ENCODE peak calls at places on chromosomes 2 and 18, in five cellular contexts. One of them, this sample, is unnamed.

GRCh38 chr2:163345795-163346573 is 389.8 kb downstream of the FIGN start:
- DNase-seq in PC-9: no peak
- DNase-seq in mammary epithelial cell: peak; percentile 66
- DNase-seq in Peyer's patch: no peak
- DNase-seq in GM23338: peak; percentile 81
- DNase-seq in this sample: peak; percentile 79

GRCh38 chr2:212227755-212228154 is 310.8 kb downstream of the ERBB4 start:
- DNase-seq in GM23338: peak; percentile 24
- DNase-seq in mammary epithelial cell: peak; percentile 70
- DNase-seq in Peyer's patch: no peak
- DNase-seq in PC-9: peak; percentile 37
- DNase-seq in this sample: peak; percentile 2

GRCh38 chr2:42929985-42930581 is 137.7 kb upstream of the HAAO start:
- DNase-seq in PC-9: no peak
- DNase-seq in Peyer's patch: no peak
- DNase-seq in mammary epithelial cell: no peak
- DNase-seq in GM23338: peak; percentile 19
- DNase-seq in this sample: peak; percentile 80

GRCh38 chr2:233942731-233943130 is 25.6 kb downstream of the TRPM8 start:
- DNase-seq in GM23338: no peak
- DNase-seq in PC-9: no peak
- DNase-seq in Peyer's patch: no peak
- DNase-seq in mammary epithelial cell: no peak
- DNase-seq in this sample: no peak

GRCh38 chr18:48545690-48546365 is 7.0 kb downstream of the CTIF start:
- DNase-seq in PC-9: no peak
- DNase-seq in GM23338: peak; percentile 91
- DNase-seq in Peyer's patch: no peak
- DNase-seq in mammary epithelial cell: peak; percentile 79
- DNase-seq in this sample: peak; percentile 37

GRCh38 chr2:158042245-158042644 is 59.4 kb upstream of the UPP2 start:
- DNase-seq in PC-9: no peak
- DNase-seq in Peyer's patch: no peak
- DNase-seq in GM23338: no peak
- DNase-seq in mammary epithelial cell: no peak
- DNase-seq in this sample: peak; percentile 68

GRCh38 chr2:69544951-69545350 is 98.6 kb downstream of the AAK1 start:
- DNase-seq in PC-9: no peak
- DNase-seq in mammary epithelial cell: no peak
- DNase-seq in GM23338: no peak
- DNase-seq in Peyer's patch: no peak
- DNase-seq in this sample: no peak

GRCh38 chr2:234496835-234497591 is at the start of gene ARL4C:
- DNase-seq in PC-9: no peak
- DNase-seq in mammary epithelial cell: peak; percentile 80
- DNase-seq in Peyer's patch: peak; percentile 77
- DNase-seq in GM23338: peak; percentile 78
- DNase-seq in this sample: peak; percentile 79

GRCh38 chr2:144265654-144266053 is 254.3 kb downstream of the ZEB2 start:
- DNase-seq in GM23338: no peak
- DNase-seq in PC-9: no peak
- DNase-seq in Peyer's patch: no peak
- DNase-seq in mammary epithelial cell: no peak
- DNase-seq in this sample: no peak

GRCh38 chr2:74199275-74199701 is 873 bp downstream of the MTHFD2 start:
- DNase-seq in GM23338: no peak
- DNase-seq in mammary epithelial cell: no peak
- DNase-seq in PC-9: no peak
- DNase-seq in Peyer's patch: no peak
- DNase-seq in this sample: no peak
- H3K4me1 ChIP-seq in GM23338: peaks cover 41% of the 10 kb centered on the region
- H3K4me1 ChIP-seq in mammary epithelial cell: peaks cover 15% of the 10 kb centered on the region
- H3K4me1 ChIP-seq in PC-9: peaks cover 41% of the 10 kb centered on the region
- H3K4me1 ChIP-seq in Peyer's patch: peaks cover 22% of the 10 kb centered on the region
- H3K4me1 ChIP-seq in this sample: peaks cover 13% of the 10 kb centered on the region

GRCh38 chr2:219454217-219454616 is 19.6 kb downstream of the SPEG start:
- DNase-seq in Peyer's patch: no peak
- DNase-seq in mammary epithelial cell: peak; percentile 78
- DNase-seq in PC-9: no peak
- DNase-seq in GM23338: no peak
- DNase-seq in this sample: no peak

GRCh38 chr2:219453691-219454131 is 19.1 kb downstream of the SPEG start:
- DNase-seq in PC-9: no peak
- DNase-seq in Peyer's patch: no peak
- DNase-seq in mammary epithelial cell: peak; percentile 76
- DNase-seq in GM23338: peak; percentile 27
- DNase-seq in this sample: peak; percentile 69

GRCh38 chr2:219455635-219456034 is 21.0 kb downstream of the SPEG start:
- DNase-seq in mammary epithelial cell: no peak
- DNase-seq in Peyer's patch: no peak
- DNase-seq in GM23338: no peak
- DNase-seq in PC-9: no peak
- DNase-seq in this sample: no peak

GRCh38 chr2:219451626-219452360 is 17.1 kb downstream of the SPEG start:
- DNase-seq in GM23338: no peak
- DNase-seq in Peyer's patch: no peak
- DNase-seq in PC-9: no peak
- DNase-seq in mammary epithelial cell: no peak
- DNase-seq in this sample: peak; percentile 54

GRCh38 chr2:219452361-219453317 is 18.0 kb downstream of the SPEG start:
- DNase-seq in mammary epithelial cell: peak; percentile 99
- DNase-seq in PC-9: peak; percentile 85
- DNase-seq in GM23338: no peak
- DNase-seq in Peyer's patch: no peak
- DNase-seq in this sample: peak; percentile 93
- H3K27ac ChIP-seq in mammary epithelial cell: peak overlapping the region; percentile 89
- H3K27ac ChIP-seq in PC-9: peak overlapping the region; percentile 94
- H3K27ac ChIP-seq in GM23338: no peak overlapping the region
- H3K27ac ChIP-seq in Peyer's patch: no peak overlapping the region
- H3K27ac ChIP-seq in this sample: peak overlapping the region; percentile 62

DNA sequence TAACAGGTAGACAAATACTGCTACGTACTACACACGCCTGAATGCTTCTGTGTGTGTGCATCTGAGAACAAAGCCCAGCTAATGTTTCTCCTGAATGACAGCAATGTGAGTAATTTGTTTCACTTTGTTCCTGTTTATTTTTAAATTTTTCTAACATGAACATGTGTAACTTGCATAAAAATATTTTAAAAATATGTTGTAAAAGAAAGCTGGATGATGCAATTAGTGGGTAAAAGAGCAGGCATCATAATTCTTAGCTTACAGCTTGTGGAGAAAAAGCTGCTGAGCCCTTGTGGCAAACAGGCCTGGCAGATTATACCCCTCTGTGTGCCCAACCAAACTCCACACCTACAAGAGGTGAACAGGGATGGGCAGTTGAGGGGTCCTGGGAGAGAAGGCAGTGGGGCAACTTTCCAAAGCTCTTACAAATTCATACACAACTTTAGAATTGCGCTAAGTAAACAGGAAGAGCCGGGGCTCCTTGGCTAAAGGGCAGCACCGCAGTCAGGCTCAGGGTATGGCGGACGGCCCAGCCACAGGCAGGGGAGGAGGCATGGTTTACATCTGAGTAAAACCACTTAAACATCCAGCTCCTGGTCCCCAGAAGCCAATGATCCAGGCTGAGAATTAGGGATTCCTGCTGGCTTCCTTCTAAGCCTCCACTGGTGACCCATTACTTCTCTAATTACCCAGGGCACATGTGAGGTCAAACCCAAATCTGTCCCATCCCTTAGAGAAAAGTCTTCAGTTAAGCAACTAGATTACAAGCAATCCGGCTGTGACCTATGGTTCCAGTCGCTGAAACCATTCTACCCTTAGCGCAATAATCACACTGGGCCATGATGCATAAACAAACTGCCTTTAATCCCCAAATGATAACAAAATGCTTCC is 14.0 kb downstream of the PXDN start:
- DNase-seq in PC-9: peak; percentile 89
- DNase-seq in GM23338: peak; percentile 56
- DNase-seq in mammary epithelial cell: peak; percentile 84
- DNase-seq in Peyer's patch: peak; percentile 48
- DNase-seq in this sample: peak; percentile 66
- H3K4me1 ChIP-seq in PC-9: peaks cover 43% of the 10 kb centered on the region
- H3K4me1 ChIP-seq in GM23338: peaks cover 37% of the 10 kb centered on the region
- H3K4me1 ChIP-seq in mammary epithelial cell: peaks cover 30% of the 10 kb centered on the region
- H3K4me1 ChIP-seq in Peyer's patch: peaks cover 23% of the 10 kb centered on the region
- H3K4me1 ChIP-seq in this sample: peaks cover 55% of the 10 kb centered on the region

GRCh38 chr2:109348645-109349554 is 219.9 kb downstream of the SH3RF3 start:
- DNase-seq in PC-9: no peak
- DNase-seq in GM23338: no peak
- DNase-seq in Peyer's patch: no peak
- DNase-seq in mammary epithelial cell: no peak
- DNase-seq in this sample: no peak

GRCh38 chr2:109348190-109348589 is 219.2 kb downstream of the SH3RF3 start:
- DNase-seq in mammary epithelial cell: no peak
- DNase-seq in Peyer's patch: no peak
- DNase-seq in GM23338: no peak
- DNase-seq in PC-9: no peak
- DNase-seq in this sample: no peak

GRCh38 chr2:109351164-109351756 is 222.3 kb downstream of the SH3RF3 start:
- DNase-seq in Peyer's patch: no peak
- DNase-seq in mammary epithelial cell: peak; percentile 88
- DNase-seq in GM23338: no peak
- DNase-seq in PC-9: no peak
- DNase-seq in this sample: no peak

GRCh38 chr2:109350526-109350925 is 221.5 kb downstream of the SH3RF3 start:
- DNase-seq in GM23338: no peak
- DNase-seq in PC-9: no peak
- DNase-seq in mammary epithelial cell: no peak
- DNase-seq in Peyer's patch: no peak
- DNase-seq in this sample: no peak

DNA sequence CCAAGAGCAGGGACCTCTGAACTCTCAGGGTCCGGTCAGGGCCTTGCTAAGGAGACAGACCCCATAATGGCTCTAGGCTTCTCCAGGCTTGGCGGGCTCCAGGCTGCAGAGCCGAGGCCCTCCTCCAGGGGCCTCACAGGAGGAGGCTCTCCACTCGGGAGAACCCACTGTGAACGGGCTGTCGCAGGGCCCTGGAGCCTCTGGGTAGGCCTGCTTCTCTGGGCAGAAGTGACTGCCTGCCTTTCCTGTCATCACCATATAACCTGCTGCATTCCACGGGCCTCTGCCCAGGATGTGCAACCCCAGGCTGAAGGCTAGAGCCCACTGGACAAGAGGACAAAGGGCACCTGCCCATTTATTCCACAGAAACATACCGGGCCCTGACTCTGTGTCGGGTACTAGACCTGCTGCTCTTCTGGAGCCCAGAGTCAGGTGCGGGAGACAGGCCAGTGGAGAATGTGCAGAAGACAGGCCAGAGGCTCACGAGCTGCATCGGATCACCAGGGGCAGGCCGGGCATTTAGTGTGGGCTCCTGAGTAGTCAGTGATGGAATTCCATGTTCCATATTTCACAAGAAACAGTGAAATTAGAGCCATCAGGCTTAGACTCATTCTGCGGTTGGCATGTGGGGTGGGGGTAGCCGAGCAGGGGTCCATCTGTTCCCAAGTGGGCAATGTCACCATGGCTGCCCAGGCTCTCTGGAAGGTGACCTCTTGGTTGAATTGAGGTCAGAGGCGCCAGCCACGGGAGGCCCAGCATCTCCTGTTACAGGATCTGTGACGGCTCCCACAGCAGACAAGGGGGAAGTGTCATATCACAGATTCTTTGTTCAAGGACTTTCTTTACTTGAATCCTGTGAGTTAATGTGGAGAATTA is 220.8 kb downstream of the SH3RF3 start:
- DNase-seq in GM23338: peak; percentile 24
- DNase-seq in mammary epithelial cell: no peak
- DNase-seq in Peyer's patch: no peak
- DNase-seq in PC-9: no peak
- DNase-seq in this sample: peak; percentile 18
- H3K27ac ChIP-seq in GM23338: no peak overlapping the region
- H3K27ac ChIP-seq in mammary epithelial cell: no peak overlapping the region
- H3K27ac ChIP-seq in Peyer's patch: peak overlapping the region; percentile 28
- H3K27ac ChIP-seq in PC-9: no peak overlapping the region
- H3K27ac ChIP-seq in this sample: no peak overlapping the region

GRCh38 chr18:24108621-24109020 is 30.2 kb upstream of the CABYR start:
- DNase-seq in mammary epithelial cell: no peak
- DNase-seq in GM23338: no peak
- DNase-seq in PC-9: peak; percentile 35
- DNase-seq in Peyer's patch: no peak
- DNase-seq in this sample: no peak
- H3K4me1 ChIP-seq in mammary epithelial cell: peaks cover 15% of the 10 kb centered on the region
- H3K4me1 ChIP-seq in GM23338: no peaks in the 10 kb centered on the region
- H3K4me1 ChIP-seq in PC-9: peaks cover 15% of the 10 kb centered on the region
- H3K4me1 ChIP-seq in Peyer's patch: no peaks in the 10 kb centered on the region
- H3K4me1 ChIP-seq in this sample: no peaks in the 10 kb centered on the region

This sample was measured in SJCRH30.